ENCODE peak calls at places on chromosome 18, in nine cellular contexts. One of them, this sample, is unnamed. For H3K4me1, the result is how much of the 10 kb centered on the place peaks cover.

GRCh38 chr18:28916436-28916835 is 739.5 kb upstream of the CDH2 start:
- DNase-seq in H1: no peak
- DNase-seq in HCT116: no peak
- DNase-seq in endothelial cell of umbilical vein: no peak
- DNase-seq in SK-N-SH: no peak
- DNase-seq in K562: no peak
- DNase-seq in sigmoid colon: no peak
- DNase-seq in HepG2: no peak
- DNase-seq in transverse colon: no peak
- DNase-seq in this sample: no peak

GRCh38 chr18:58484989-58485962 is 143.6 kb downstream of the ALPK2 start:
- DNase-seq in endothelial cell of umbilical vein: no peak
- DNase-seq in sigmoid colon: peak
- DNase-seq in K562: no peak
- DNase-seq in transverse colon: peak
- DNase-seq in HepG2: no peak
- DNase-seq in H1: peak
- DNase-seq in HCT116: no peak
- DNase-seq in SK-N-SH: peak
- DNase-seq in this sample: peak

GRCh38 chr18:11004294-11004693 is 145.1 kb downstream of the PIEZO2 start:
- DNase-seq in HCT116: no peak
- DNase-seq in sigmoid colon: no peak
- DNase-seq in H1: no peak
- DNase-seq in endothelial cell of umbilical vein: no peak
- DNase-seq in HepG2: no peak
- DNase-seq in K562: no peak
- DNase-seq in SK-N-SH: no peak
- DNase-seq in transverse colon: no peak
- DNase-seq in this sample: no peak

GRCh38 chr18:46071894-46072867 is at the start of gene PSTPIP2:
- DNase-seq in HepG2: no peak
- DNase-seq in SK-N-SH: peak
- DNase-seq in K562: peak
- DNase-seq in H1: peak
- DNase-seq in sigmoid colon: peak
- DNase-seq in HCT116: peak
- DNase-seq in transverse colon: peak
- DNase-seq in endothelial cell of umbilical vein: peak
- DNase-seq in this sample: peak

GRCh38 chr18:34647251-34647650 is 62.8 kb upstream of the DTNA start:
- DNase-seq in K562: no peak
- DNase-seq in endothelial cell of umbilical vein: no peak
- DNase-seq in H1: no peak
- DNase-seq in transverse colon: no peak
- DNase-seq in HCT116: peak
- DNase-seq in sigmoid colon: no peak
- DNase-seq in HepG2: no peak
- DNase-seq in SK-N-SH: no peak
- DNase-seq in this sample: no peak

GRCh38 chr18:78984941-78985784 is 5.5 kb downstream of the SALL3 start:
- DNase-seq in HCT116: no peak
- DNase-seq in H1: no peak
- DNase-seq in SK-N-SH: no peak
- DNase-seq in HepG2: peak
- DNase-seq in transverse colon: no peak
- DNase-seq in K562: no peak
- DNase-seq in sigmoid colon: no peak
- DNase-seq in endothelial cell of umbilical vein: no peak
- DNase-seq in this sample: no peak

GRCh38 chr18:48538531-48539405 is at the start of gene CTIF:
- DNase-seq in transverse colon: peak
- DNase-seq in HepG2: peak
- DNase-seq in K562: peak
- DNase-seq in SK-N-SH: peak
- DNase-seq in HCT116: peak
- DNase-seq in endothelial cell of umbilical vein: peak
- DNase-seq in H1: peak
- DNase-seq in sigmoid colon: peak
- DNase-seq in this sample: peak

GRCh38 chr18:3104190-3105054 is 91.5 kb upstream of the LPIN2 start:
- DNase-seq in sigmoid colon: no peak
- DNase-seq in HCT116: no peak
- DNase-seq in endothelial cell of umbilical vein: peak
- DNase-seq in H1: no peak
- DNase-seq in K562: no peak
- DNase-seq in transverse colon: no peak
- DNase-seq in HepG2: no peak
- DNase-seq in SK-N-SH: no peak
- DNase-seq in this sample: no peak

GRCh38 chr18:39752351-39752750 is 2186.8 kb upstream of the CELF4 start:
- DNase-seq in HCT116: no peak
- DNase-seq in endothelial cell of umbilical vein: no peak
- DNase-seq in SK-N-SH: no peak
- DNase-seq in K562: no peak
- DNase-seq in H1: no peak
- DNase-seq in sigmoid colon: no peak
- DNase-seq in HepG2: no peak
- DNase-seq in transverse colon: no peak
- DNase-seq in this sample: no peak

GRCh38 chr18:72652990-72653593 is 109.0 kb upstream of the CBLN2 start:
- DNase-seq in endothelial cell of umbilical vein: peak
- DNase-seq in H1: peak
- DNase-seq in sigmoid colon: no peak
- DNase-seq in HCT116: no peak
- DNase-seq in transverse colon: peak
- DNase-seq in SK-N-SH: peak
- DNase-seq in HepG2: peak
- DNase-seq in K562: peak
- DNase-seq in this sample: no peak

GRCh38 chr18:57943723-57944122 is 100.3 kb upstream of the NEDD4L start:
- DNase-seq in HCT116: no peak
- DNase-seq in HepG2: no peak
- DNase-seq in SK-N-SH: no peak
- DNase-seq in transverse colon: no peak
- DNase-seq in endothelial cell of umbilical vein: no peak
- DNase-seq in sigmoid colon: no peak
- DNase-seq in H1: no peak
- DNase-seq in K562: no peak
- DNase-seq in this sample: no peak

GRCh38 chr18:76684265-76684664 is 138.1 kb upstream of the ZNF236 start:
- DNase-seq in H1: no peak
- DNase-seq in SK-N-SH: no peak
- DNase-seq in transverse colon: no peak
- DNase-seq in HepG2: no peak
- DNase-seq in endothelial cell of umbilical vein: no peak
- DNase-seq in sigmoid colon: no peak
- DNase-seq in K562: no peak
- DNase-seq in HCT116: no peak
- DNase-seq in this sample: no peak

GRCh38 chr18:39802648-39803229 is 2152.3 kb upstream of the PIK3C3 start:
- DNase-seq in SK-N-SH: no peak
- DNase-seq in sigmoid colon: no peak
- DNase-seq in endothelial cell of umbilical vein: no peak
- DNase-seq in K562: no peak
- DNase-seq in HCT116: no peak
- DNase-seq in HepG2: no peak
- DNase-seq in H1: no peak
- DNase-seq in transverse colon: no peak
- DNase-seq in this sample: no peak

GRCh38 chr18:10015288-10015701 is 101.5 kb downstream of the VAPA start:
- DNase-seq in HCT116: no peak
- DNase-seq in K562: no peak
- DNase-seq in H1: no peak
- DNase-seq in SK-N-SH: no peak
- DNase-seq in transverse colon: no peak
- DNase-seq in sigmoid colon: no peak
- DNase-seq in HepG2: no peak
- DNase-seq in endothelial cell of umbilical vein: no peak
- DNase-seq in this sample: no peak

GRCh38 chr18:58992301-58993231 is 127.9 kb downstream of the ZNF532 start:
- DNase-seq in transverse colon: no peak
- DNase-seq in H1: peak
- DNase-seq in sigmoid colon: no peak
- DNase-seq in HepG2: no peak
- DNase-seq in endothelial cell of umbilical vein: peak
- DNase-seq in HCT116: no peak
- DNase-seq in K562: no peak
- DNase-seq in SK-N-SH: no peak
- DNase-seq in this sample: no peak

GRCh38 chr18:2108581-2108980 is 462.7 kb downstream of the METTL4 start:
- DNase-seq in HCT116: no peak
- DNase-seq in HepG2: no peak
- DNase-seq in SK-N-SH: no peak
- DNase-seq in H1: no peak
- DNase-seq in sigmoid colon: no peak
- DNase-seq in endothelial cell of umbilical vein: no peak
- DNase-seq in K562: no peak
- DNase-seq in transverse colon: no peak
- DNase-seq in this sample: no peak

DNA sequence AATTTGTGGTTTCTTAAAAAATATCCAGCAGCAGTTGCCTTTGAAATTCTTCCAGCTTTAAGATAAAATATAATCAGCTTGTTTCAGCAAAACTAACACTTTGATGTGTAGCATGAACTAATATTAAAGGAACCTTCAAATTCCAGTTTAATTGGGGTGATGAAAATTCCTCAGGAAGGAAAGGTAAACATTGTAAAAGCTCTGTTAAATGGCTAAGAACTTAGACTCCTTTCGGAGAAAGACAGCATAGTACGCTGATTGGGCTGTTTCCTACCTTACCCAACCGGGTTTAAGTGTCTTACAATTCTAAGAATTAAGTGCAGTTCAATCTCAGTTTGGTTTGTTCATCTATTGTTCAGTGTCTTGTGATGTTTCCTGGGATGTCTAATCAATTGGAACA is 108.3 kb downstream of the CDH7 start:
- DNase-seq in transverse colon: no peak
- DNase-seq in sigmoid colon: no peak
- DNase-seq in H1: no peak
- DNase-seq in K562: no peak
- DNase-seq in HCT116: no peak
- DNase-seq in SK-N-SH: no peak
- DNase-seq in endothelial cell of umbilical vein: no peak
- DNase-seq in HepG2: no peak
- DNase-seq in this sample: peak
- TF ChIP-seq POLR2AphosphoS5 in transverse colon: no peak
- TF ChIP-seq POLR2AphosphoS5 in sigmoid colon: no peak
- TF ChIP-seq POLR2AphosphoS5 in H1: no peak
- TF ChIP-seq POLR2AphosphoS5 in K562: no peak
- TF ChIP-seq POLR2AphosphoS5 in HCT116: no peak
- TF ChIP-seq POLR2AphosphoS5 in SK-N-SH: no peak
- TF ChIP-seq POLR2AphosphoS5 in endothelial cell of umbilical vein: no peak
- TF ChIP-seq POLR2AphosphoS5 in HepG2: no peak
- TF ChIP-seq POLR2AphosphoS5 in this sample: peak

GRCh38 chr18:13801260-13801601 is 22.7 kb upstream of the MC5R start:
- DNase-seq in H1: no peak
- DNase-seq in transverse colon: no peak
- DNase-seq in SK-N-SH: no peak
- DNase-seq in HepG2: no peak
- DNase-seq in sigmoid colon: no peak
- DNase-seq in K562: no peak
- DNase-seq in endothelial cell of umbilical vein: no peak
- DNase-seq in HCT116: no peak
- DNase-seq in this sample: no peak
- H3K4me3 ChIP-seq in H1: peak
- H3K4me3 ChIP-seq in transverse colon: no peak
- H3K4me3 ChIP-seq in SK-N-SH: peak
- H3K4me3 ChIP-seq in HepG2: peak
- H3K4me3 ChIP-seq in sigmoid colon: no peak
- H3K4me3 ChIP-seq in K562: no peak
- H3K4me3 ChIP-seq in endothelial cell of umbilical vein: no peak
- H3K4me3 ChIP-seq in HCT116: peak
- H3K4me3 ChIP-seq in this sample: no peak

GRCh38 chr18:23963443-23964185 is 50.9 kb upstream of the TTC39C start:
- DNase-seq in HCT116: no peak
- DNase-seq in HepG2: peak
- DNase-seq in transverse colon: no peak
- DNase-seq in endothelial cell of umbilical vein: no peak
- DNase-seq in H1: peak
- DNase-seq in sigmoid colon: no peak
- DNase-seq in SK-N-SH: no peak
- DNase-seq in K562: no peak
- DNase-seq in this sample: no peak

GRCh38 chr18:23968638-23969037 is 45.9 kb upstream of the TTC39C start:
- DNase-seq in SK-N-SH: no peak
- DNase-seq in HepG2: no peak
- DNase-seq in endothelial cell of umbilical vein: no peak
- DNase-seq in K562: no peak
- DNase-seq in HCT116: no peak
- DNase-seq in sigmoid colon: no peak
- DNase-seq in transverse colon: no peak
- DNase-seq in H1: no peak
- DNase-seq in this sample: no peak

GRCh38 chr18:23966909-23967308 is 47.6 kb upstream of the TTC39C start:
- DNase-seq in HepG2: no peak
- DNase-seq in H1: no peak
- DNase-seq in sigmoid colon: no peak
- DNase-seq in transverse colon: no peak
- DNase-seq in K562: no peak
- DNase-seq in SK-N-SH: no peak
- DNase-seq in HCT116: no peak
- DNase-seq in endothelial cell of umbilical vein: no peak
- DNase-seq in this sample: no peak

GRCh38 chr18:23967321-23968089 is 47.0 kb upstream of the TTC39C start:
- DNase-seq in sigmoid colon: no peak
- DNase-seq in K562: no peak
- DNase-seq in HCT116: no peak
- DNase-seq in SK-N-SH: no peak
- DNase-seq in HepG2: no peak
- DNase-seq in transverse colon: no peak
- DNase-seq in endothelial cell of umbilical vein: no peak
- DNase-seq in H1: no peak
- DNase-seq in this sample: no peak

GRCh38 chr18:23964282-23965238 is 50.0 kb upstream of the TTC39C start:
- DNase-seq in H1: peak
- DNase-seq in endothelial cell of umbilical vein: no peak
- DNase-seq in HepG2: no peak
- DNase-seq in HCT116: peak
- DNase-seq in K562: peak
- DNase-seq in SK-N-SH: no peak
- DNase-seq in transverse colon: peak
- DNase-seq in sigmoid colon: no peak
- DNase-seq in this sample: no peak
- H3K4me1 ChIP-seq in H1: under half
- H3K4me1 ChIP-seq in endothelial cell of umbilical vein: under half
- H3K4me1 ChIP-seq in HepG2: under half
- H3K4me1 ChIP-seq in HCT116: under half
- H3K4me1 ChIP-seq in K562: under half
- H3K4me1 ChIP-seq in SK-N-SH: under half
- H3K4me1 ChIP-seq in transverse colon: under half
- H3K4me1 ChIP-seq in sigmoid colon: under half
- H3K4me1 ChIP-seq in this sample: under half

DNA sequence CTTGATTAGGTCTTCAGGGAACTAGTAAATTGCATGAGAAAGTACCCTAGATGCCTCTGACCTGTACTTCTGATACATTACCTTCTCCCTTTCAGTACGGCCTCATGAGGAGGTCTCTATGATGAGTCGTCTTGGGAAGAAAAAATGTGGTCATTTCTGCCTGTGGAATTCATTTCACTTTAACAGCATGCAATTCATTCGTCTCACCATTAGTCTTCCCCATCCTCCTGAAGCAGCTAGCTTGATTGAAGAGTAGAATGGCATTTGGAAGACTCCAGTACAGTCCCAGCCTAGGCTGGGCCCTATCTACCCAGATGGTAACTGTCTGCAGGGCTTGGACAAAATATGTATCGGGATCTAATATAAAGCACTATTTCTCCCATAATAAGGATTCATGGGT is 52.1 kb downstream of the TMX3 start:
- DNase-seq in endothelial cell of umbilical vein: no peak
- DNase-seq in transverse colon: no peak
- DNase-seq in H1: no peak
- DNase-seq in SK-N-SH: no peak
- DNase-seq in HepG2: no peak
- DNase-seq in HCT116: no peak
- DNase-seq in K562: no peak
- DNase-seq in sigmoid colon: no peak
- DNase-seq in this sample: no peak
- TF ChIP-seq POLR2AphosphoS5 in endothelial cell of umbilical vein: no peak
- TF ChIP-seq POLR2AphosphoS5 in transverse colon: no peak
- TF ChIP-seq POLR2AphosphoS5 in H1: no peak
- TF ChIP-seq POLR2AphosphoS5 in SK-N-SH: no peak
- TF ChIP-seq POLR2AphosphoS5 in HepG2: no peak
- TF ChIP-seq POLR2AphosphoS5 in HCT116: no peak
- TF ChIP-seq POLR2AphosphoS5 in K562: no peak
- TF ChIP-seq POLR2AphosphoS5 in sigmoid colon: no peak
- TF ChIP-seq POLR2AphosphoS5 in this sample: no peak

This sample was measured in prostate gland.